ENCODE peak calls at places on chromosomes 13 and 19, in ten cellular contexts. Q, P, J, X, Y, O, G, V, U and Z are unnamed samples.

GRCh38 chr19:49873834-49874233 is 3.3 kb downstream of the AKT1S1 start:
- DNase-seq in V (no peak), P (no peak), O (no peak), U (no peak), G (no peak), Q (no peak), Y (no peak), X (no peak), J (no peak), Z (no peak)

GRCh38 chr19:33404916-33405315 is 31.4 kb downstream of the CEBPG start:
- DNase-seq in Y (no peak), O (no peak), X (no peak), Q (no peak), P (no peak), J (peak; percentile 71), G (no peak), U (no peak), V (peak; percentile 19), Z (no peak)

GRCh38 chr19:46716672-46717033 is 261 bp downstream of the PRKD2 start:
- DNase-seq in G (no peak), Y (no peak), U (no peak), J (no peak), O (no peak), Q (no peak), V (no peak), P (no peak), X (no peak), Z (no peak)

GRCh38 chr19:55341191-55342043 is 1.7 kb downstream of the KMT5C start:
- DNase-seq in Q (no peak), X (peak; percentile 25), P (peak; percentile 15), Y (no peak), O (no peak), V (peak; percentile 49), U (no peak), G (peak; percentile 68), J (peak; percentile 91), Z (no peak)

GRCh38 chr19:47028372-47028672 is 8.7 kb downstream of the NPAS1 start:
- DNase-seq in G (no peak), O (no peak), V (no peak), P (no peak), X (no peak), J (no peak), Q (no peak), U (no peak), Y (no peak), Z (no peak)

GRCh38 chr13:95239293-95239692 is 62.0 kb downstream of the ABCC4 start:
- DNase-seq in Q (no peak), O (no peak), G (no peak), X (no peak), P (no peak), J (no peak), U (no peak), V (no peak), Y (no peak), Z (no peak)

GRCh38 chr19:30895946-30896345 is 453.3 kb downstream of the TSHZ3 start:
- DNase-seq in P (no peak), O (no peak), V (no peak), Q (no peak), X (no peak), U (no peak), J (no peak), G (no peak), Y (no peak), Z (no peak)

GRCh38 chr13:57925250-57925649 is 293.7 kb downstream of the PCDH17 start:
- DNase-seq in X (no peak), V (no peak), P (no peak), U (no peak), G (no peak), Y (no peak), Q (no peak), J (no peak), O (no peak), Z (no peak)

GRCh38 chr19:53131085-53131484 is 1.6 kb downstream of the ZNF415 start:
- DNase-seq in U (no peak), J (no peak), X (no peak), P (no peak), O (no peak), Y (no peak), Q (no peak), G (no peak), V (no peak), Z (no peak)

GRCh38 chr13:114282143-114282685 is 813 bp downstream of the UPF3A start:
- DNase-seq in G (peak; percentile 38), P (no peak), J (peak; percentile 84), U (peak; percentile 93), O (no peak), Q (peak; percentile 69), X (peak; percentile 25), V (peak; percentile 29), Y (no peak), Z (no peak)

GRCh38 chr19:956747-957451 is 27.2 kb upstream of the WDR18 start:
- DNase-seq in V (no peak), Y (peak; percentile 19), Q (no peak), J (no peak), U (no peak), G (no peak), P (no peak), O (no peak), X (no peak), Z (no peak)

GRCh38 chr13:80664930-80665329 is 324.0 kb upstream of the SPRY2 start:
- DNase-seq in U (no peak), P (no peak), Q (no peak), V (no peak), Y (no peak), O (no peak), G (no peak), X (no peak), J (no peak), Z (no peak)

GRCh38 chr19:821228-821975 is at the start of gene PLPPR3:
- DNase-seq in O (no peak), Y (no peak), P (no peak), G (no peak), U (no peak), J (peak; percentile 74), V (no peak), Q (no peak), X (no peak), Z (no peak)